ENCODE peak calls at places on chromosomes 16 and 17, in eight cellular contexts. V is colonic mucosa; Z is CD8-positive, alpha-beta T cell; G is upper lobe of right lung; R is ovary; Y is body of pancreas; E is A549; W is Panc1. I is an unnamed sample.
A peak's percentile ranks its signal among the peaks of the same experiment; 100 is the strongest.

GRCh38 chr16:78729687-78730086 is 630.2 kb downstream of the WWOX start:
- DNase-seq in G (no peak), R (no peak), W (no peak), Z (no peak), V (no peak), E (no peak), Y (no peak), I (no peak)

GRCh38 chr16:81005644-81006471 is 827 bp downstream of the CMC2 start:
- DNase-seq in W (no peak), Z (no peak), V (peak; percentile 83), R (no peak), Y (no peak), G (no peak), E (no peak), I (no peak)

GRCh38 chr17:4072487-4073157 is 70.2 kb downstream of the ZZEF1 start:
- DNase-seq in E (no peak), Z (no peak), Y (no peak), G (no peak), V (no peak), W (no peak), R (no peak), I (no peak)

GRCh38 chr17:41942626-41943025 is 12.2 kb downstream of the ODAD4 start:
- DNase-seq in R (no peak), Y (no peak), G (no peak), E (no peak), Z (no peak), W (no peak), V (no peak), I (no peak)

GRCh38 chr17:34703533-34703932 is 124.2 kb downstream of the TMEM132E start:
- DNase-seq in V (peak; percentile 37), W (no peak), Z (no peak), G (no peak), R (peak; percentile 30), Y (peak; percentile 12), E (no peak), I (peak; percentile 41)

GRCh38 chr17:2560658-2561057 is 32.8 kb upstream of the PAFAH1B1 start:
- DNase-seq in Y (no peak), G (no peak), W (no peak), E (no peak), R (no peak), V (no peak), Z (no peak), I (no peak)

GRCh38 chr17:43917348-43918025 is 10.2 kb upstream of the MPP2 start:
- DNase-seq in V (peak; percentile 56), E (no peak), W (no peak), Z (peak; percentile 24), Y (peak; percentile 21), R (no peak), G (peak; percentile 76), I (no peak)

GRCh38 chr16:22240023-22240697 is 34.1 kb downstream of the EEF2K start:
- DNase-seq in E (no peak), Z (no peak), R (no peak), W (no peak), V (no peak), G (no peak), Y (peak; percentile 27), I (no peak)

GRCh38 chr17:67992541-67993152 is 3.6 kb downstream of the C17orf58 start:
- DNase-seq in Z (no peak), R (no peak), E (no peak), W (no peak), V (peak; percentile 48), G (no peak), Y (no peak), I (no peak)

GRCh38 chr17:50905460-50905803 is 39.3 kb upstream of the TOB1 start:
- DNase-seq in E (no peak), Z (no peak), W (no peak), G (peak; percentile 65), R (no peak), Y (peak; percentile 94), V (no peak), I (no peak)

GRCh38 chr17:63356275-63356905 is 89.7 kb downstream of the CYB561 start:
- DNase-seq in E (no peak), W (peak; percentile 24), V (no peak), G (no peak), R (no peak), Y (no peak), Z (no peak), I (no peak)

GRCh38 chr17:19647697-19648474 is 665 bp upstream of the ALDH3A2 start:
- DNase-seq in E (peak; percentile 63), G (peak; percentile 86), W (no peak), V (peak; percentile 65), Y (peak; percentile 72), R (peak; percentile 68), Z (peak; percentile 8), I (peak; percentile 25)

GRCh38 chr17:6799738-6800137 is 23.7 kb downstream of the FBXO39 start:
- DNase-seq in V (no peak), Z (no peak), Y (no peak), R (no peak), W (no peak), G (no peak), E (no peak), I (no peak)

GRCh38 chr16:66844342-66845079 is at the start of gene CA7:
- DNase-seq in G (no peak), W (no peak), V (no peak), Z (no peak), Y (no peak), R (peak; percentile 12), E (no peak), I (no peak)

GRCh38 chr17:34451313-34451712 is 88.3 kb upstream of the CCL1 start:
- DNase-seq in G (no peak), E (no peak), Y (no peak), W (no peak), V (no peak), R (no peak), Z (no peak), I (no peak)

GRCh38 chr16:24858219-24859041 is 12.7 kb downstream of the SLC5A11 start:
- DNase-seq in G (peak; percentile 70), R (peak; percentile 60), V (peak; percentile 63), Z (peak; percentile 11), Y (peak; percentile 33), E (peak; percentile 62), W (no peak), I (peak; percentile 39)

GRCh38 chr17:81457917-81458555 is 54.6 kb downstream of the ACTG1 start:
- DNase-seq in R (no peak), G (no peak), V (no peak), W (no peak), Z (no peak), Y (no peak), E (no peak), I (no peak)

GRCh38 chr17:81459864-81460263 is 52.7 kb downstream of the ACTG1 start:
- DNase-seq in V (no peak), G (no peak), Y (no peak), E (no peak), R (no peak), W (no peak), Z (no peak), I (no peak)

GRCh38 chr17:81458628-81459027 is 54.0 kb downstream of the ACTG1 start:
- DNase-seq in V (no peak), Y (no peak), R (no peak), W (no peak), E (no peak), Z (no peak), G (no peak), I (no peak)

GRCh38 chr17:81460856-81461460 is 51.6 kb downstream of the ACTG1 start:
- DNase-seq in R (no peak), G (no peak), E (no peak), V (no peak), Z (no peak), Y (peak; percentile 19), W (no peak), I (no peak)

GRCh38 chr17:81459224-81459623 is 53.4 kb downstream of the ACTG1 start:
- DNase-seq in E (no peak), Y (no peak), V (no peak), G (no peak), Z (no peak), R (no peak), W (no peak), I (no peak)
- H3K4me3 ChIP-seq in E (no peak overlapping the region), Y (no peak overlapping the region), V (no peak overlapping the region), G (no peak overlapping the region), Z (no peak overlapping the region), R (no peak overlapping the region), W (no peak overlapping the region), I (no peak overlapping the region)

DNA sequence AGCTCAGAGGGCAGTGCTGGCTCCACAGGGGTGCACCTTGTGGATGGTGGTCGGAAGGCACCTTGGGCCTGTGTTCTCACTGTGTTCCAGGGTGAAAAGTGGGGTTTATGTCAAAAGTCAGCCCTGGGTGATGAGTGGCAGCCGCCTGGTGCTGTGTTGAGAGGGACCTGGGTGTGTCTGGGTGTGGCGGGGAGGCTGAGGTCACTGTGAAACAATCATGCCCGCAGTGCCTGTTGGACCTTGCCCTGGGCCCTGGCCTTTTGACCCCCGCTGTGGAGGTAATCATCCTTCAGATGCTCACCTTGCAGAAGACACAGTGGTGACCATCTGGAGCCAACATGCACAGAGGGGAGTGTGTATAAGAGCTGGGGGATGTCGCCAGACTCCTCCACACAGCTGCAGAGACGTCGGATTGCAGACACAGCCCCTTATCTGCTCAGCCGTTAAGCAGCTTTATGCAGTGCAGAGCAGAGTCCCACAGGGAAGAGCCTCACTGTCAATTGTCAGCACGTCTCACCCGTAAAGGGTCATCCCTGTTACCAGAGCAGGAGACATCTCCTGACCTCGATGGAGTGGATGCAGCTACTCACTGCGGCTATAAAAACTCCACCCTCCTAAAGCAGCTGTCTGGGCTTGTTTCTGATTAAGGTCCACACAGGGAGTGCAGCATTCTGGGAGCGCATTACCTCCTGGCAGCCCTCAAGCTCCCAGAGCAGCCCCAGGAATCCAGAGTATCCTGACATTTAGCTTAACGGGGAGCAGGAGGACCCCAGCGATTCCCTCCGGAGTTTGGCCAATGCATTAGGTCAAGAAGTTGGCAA is 100.3 kb upstream of the ZNF469 start:
- DNase-seq in W (no peak), R (no peak), E (no peak), G (no peak), V (no peak), Z (no peak), Y (peak; percentile 17), I (no peak)
- H3K9me3 ChIP-seq in W (no peaks in the 10 kb centered on the region), R (no peaks in the 10 kb centered on the region), E (peaks cover 36% of the 10 kb centered on the region), G (peaks cover 11% of the 10 kb centered on the region), V (no peaks in the 10 kb centered on the region), Z (no peaks in the 10 kb centered on the region), Y (no peaks in the 10 kb centered on the region), I (peaks cover 6% of the 10 kb centered on the region)

DNA sequence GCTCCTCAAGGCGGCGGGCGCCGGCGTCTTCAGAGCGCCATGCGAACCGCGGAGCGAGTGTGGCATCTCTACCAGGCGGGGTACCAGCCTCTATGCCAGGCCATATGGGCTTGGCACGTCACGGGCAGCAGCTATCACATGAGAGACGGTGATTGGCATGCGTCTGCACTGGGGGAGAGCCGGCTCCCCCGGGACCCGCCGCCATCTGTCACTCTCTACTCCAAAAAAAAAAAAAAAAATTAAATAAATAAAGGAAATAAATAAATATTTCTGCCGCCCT is at the start of gene NEUROD2:
- DNase-seq in Y (no peak), G (no peak), E (no peak), V (no peak), Z (no peak), R (no peak), W (no peak), I (no peak)
- H3K4me3 ChIP-seq in Y (no peak within 1 kb of the TSS), G (no peak within 1 kb of the TSS), E (peak within 1 kb of the TSS; percentile 30), V (no peak within 1 kb of the TSS), Z (no peak within 1 kb of the TSS), R (no peak within 1 kb of the TSS), W (peak within 1 kb of the TSS; percentile 12), I (peak within 1 kb of the TSS; percentile 12)

GRCh38 chr16:3388325-3388724 is 12.5 kb downstream of the ZSCAN32 start:
- DNase-seq in Y (no peak), G (no peak), V (no peak), E (no peak), Z (no peak), W (no peak), R (no peak), I (no peak)

GRCh38 chr16:3377917-3378316 is 22.2 kb downstream of the OR2C1 start:
- DNase-seq in R (no peak), V (no peak), W (no peak), Z (no peak), Y (no peak), G (no peak), E (no peak), I (no peak)

GRCh38 chr16:3383045-3383448 is 17.8 kb downstream of the ZSCAN32 start:
- DNase-seq in G (no peak), V (no peak), Z (no peak), W (no peak), E (no peak), R (no peak), Y (no peak), I (no peak)
- H3K9me3 ChIP-seq in G (peaks cover 70% of the 10 kb centered on the region), V (peaks cover 29% of the 10 kb centered on the region), Z (peaks cover 49% of the 10 kb centered on the region), W (peaks cover 51% of the 10 kb centered on the region), E (peaks cover 88% of the 10 kb centered on the region), R (peaks cover 57% of the 10 kb centered on the region), Y (peaks cover 10% of the 10 kb centered on the region), I (peaks cover 27% of the 10 kb centered on the region)

I was measured in iPS DF 6.9.